ENCODE peak calls at places on chromosomes 2 and 18, in five cellular contexts. One of them, this sample, is unnamed.
A peak's percentile ranks its signal among the peaks of the same experiment; 100 is the strongest.

GRCh38 chr2:108626993-108627392 is 92.3 kb upstream of the RANBP2 start:
- DNase-seq in neural progenitor cell: no peak
- DNase-seq in body of pancreas: no peak
- DNase-seq in left ventricle myocardium inferior: no peak
- DNase-seq in CD8-positive, alpha-beta T cell: no peak
- DNase-seq in this sample: no peak

GRCh38 chr2:164782323-164782722 is 59.3 kb downstream of the COBLL1 start:
- DNase-seq in left ventricle myocardium inferior: no peak
- DNase-seq in body of pancreas: peak; percentile 21
- DNase-seq in neural progenitor cell: no peak
- DNase-seq in CD8-positive, alpha-beta T cell: no peak
- DNase-seq in this sample: no peak

GRCh38 chr2:202669841-202670240 is 35.1 kb downstream of the FAM117B start:
- DNase-seq in CD8-positive, alpha-beta T cell: no peak
- DNase-seq in body of pancreas: no peak
- DNase-seq in left ventricle myocardium inferior: no peak
- DNase-seq in neural progenitor cell: no peak
- DNase-seq in this sample: no peak

GRCh38 chr2:25161055-25161781 is 7.2 kb downstream of the POMC start:
- DNase-seq in body of pancreas: peak; percentile 61
- DNase-seq in left ventricle myocardium inferior: peak; percentile 76
- DNase-seq in CD8-positive, alpha-beta T cell: peak; percentile 57
- DNase-seq in neural progenitor cell: no peak
- DNase-seq in this sample: no peak

GRCh38 chr2:174606336-174606735 is 8.7 kb upstream of the WIPF1 start:
- DNase-seq in left ventricle myocardium inferior: no peak
- DNase-seq in neural progenitor cell: no peak
- DNase-seq in CD8-positive, alpha-beta T cell: peak; percentile 33
- DNase-seq in body of pancreas: peak; percentile 12
- DNase-seq in this sample: no peak

GRCh38 chr18:57372444-57372843 is 20.1 kb downstream of the ST8SIA3 start:
- DNase-seq in body of pancreas: no peak
- DNase-seq in neural progenitor cell: no peak
- DNase-seq in left ventricle myocardium inferior: no peak
- DNase-seq in CD8-positive, alpha-beta T cell: no peak
- DNase-seq in this sample: no peak

GRCh38 chr2:40281021-40281940 is 170.6 kb downstream of the SLC8A1 start:
- DNase-seq in neural progenitor cell: no peak
- DNase-seq in left ventricle myocardium inferior: no peak
- DNase-seq in body of pancreas: no peak
- DNase-seq in CD8-positive, alpha-beta T cell: no peak
- DNase-seq in this sample: no peak

GRCh38 chr2:40507429-40507828 is 55.5 kb upstream of the SLC8A1 start:
- DNase-seq in neural progenitor cell: no peak
- DNase-seq in left ventricle myocardium inferior: no peak
- DNase-seq in body of pancreas: no peak
- DNase-seq in CD8-positive, alpha-beta T cell: no peak
- DNase-seq in this sample: no peak

GRCh38 chr2:229071292-229071976 is 199.7 kb downstream of the PID1 start:
- DNase-seq in body of pancreas: no peak
- DNase-seq in CD8-positive, alpha-beta T cell: no peak
- DNase-seq in left ventricle myocardium inferior: peak; percentile 25
- DNase-seq in neural progenitor cell: no peak
- DNase-seq in this sample: no peak

GRCh38 chr2:151344906-151345305 is 12.5 kb upstream of the TNFAIP6 start:
- DNase-seq in body of pancreas: no peak
- DNase-seq in neural progenitor cell: no peak
- DNase-seq in left ventricle myocardium inferior: no peak
- DNase-seq in CD8-positive, alpha-beta T cell: no peak
- DNase-seq in this sample: peak; percentile 11

GRCh38 chr2:66874411-66874810 is 439.5 kb downstream of the MEIS1 start:
- DNase-seq in body of pancreas: no peak
- DNase-seq in CD8-positive, alpha-beta T cell: no peak
- DNase-seq in left ventricle myocardium inferior: no peak
- DNase-seq in neural progenitor cell: no peak
- DNase-seq in this sample: no peak

GRCh38 chr2:238466242-238466598 is 39.5 kb downstream of the ASB1 start:
- DNase-seq in CD8-positive, alpha-beta T cell: no peak
- DNase-seq in neural progenitor cell: no peak
- DNase-seq in body of pancreas: no peak
- DNase-seq in left ventricle myocardium inferior: no peak
- DNase-seq in this sample: no peak

GRCh38 chr2:17818235-17818634 is 2.0 kb downstream of the MSGN1 start:
- DNase-seq in left ventricle myocardium inferior: no peak
- DNase-seq in neural progenitor cell: no peak
- DNase-seq in CD8-positive, alpha-beta T cell: no peak
- DNase-seq in body of pancreas: no peak
- DNase-seq in this sample: no peak

GRCh38 chr18:61742555-61743429 is 150.0 kb downstream of the RNF152 start:
- DNase-seq in CD8-positive, alpha-beta T cell: no peak
- DNase-seq in neural progenitor cell: no peak
- DNase-seq in left ventricle myocardium inferior: peak; percentile 74
- DNase-seq in body of pancreas: peak; percentile 48
- DNase-seq in this sample: no peak

GRCh38 chr2:223943135-223943534 is 2.0 kb downstream of the WDFY1 start:
- DNase-seq in neural progenitor cell: no peak
- DNase-seq in CD8-positive, alpha-beta T cell: no peak
- DNase-seq in body of pancreas: no peak
- DNase-seq in left ventricle myocardium inferior: no peak
- DNase-seq in this sample: no peak

GRCh38 chr18:3051718-3052410 is 38.9 kb upstream of the LPIN2 start:
- DNase-seq in body of pancreas: peak; percentile 81
- DNase-seq in CD8-positive, alpha-beta T cell: no peak
- DNase-seq in left ventricle myocardium inferior: no peak
- DNase-seq in neural progenitor cell: no peak
- DNase-seq in this sample: peak; percentile 71

GRCh38 chr2:170771049-170771937 is 1.1 kb downstream of the ERICH2 start:
- DNase-seq in neural progenitor cell: peak; percentile 81
- DNase-seq in body of pancreas: no peak
- DNase-seq in left ventricle myocardium inferior: no peak
- DNase-seq in CD8-positive, alpha-beta T cell: peak; percentile 23
- DNase-seq in this sample: no peak

DNA sequence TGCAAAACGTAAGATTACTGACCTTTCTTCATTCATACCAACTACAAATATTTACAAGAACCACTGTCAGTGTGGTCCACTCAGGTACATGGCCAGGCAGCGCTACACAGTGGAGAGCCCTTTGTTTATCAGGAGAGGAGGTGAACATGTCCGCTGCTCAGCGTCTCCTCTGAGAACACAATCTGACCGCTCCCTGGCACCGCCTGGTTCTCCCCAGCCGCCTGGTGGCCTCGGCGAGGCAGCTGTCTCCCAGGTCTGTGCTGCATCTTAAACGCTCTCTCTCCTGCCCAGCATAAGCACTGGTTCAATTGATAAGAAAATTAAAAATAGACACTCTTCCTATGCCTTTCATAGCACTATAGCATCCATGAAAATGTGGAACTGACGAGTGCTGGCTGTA is 146.8 kb upstream of the PXDN start:
- DNase-seq in left ventricle myocardium inferior: peak; percentile 50
- DNase-seq in neural progenitor cell: no peak
- DNase-seq in body of pancreas: no peak
- DNase-seq in CD8-positive, alpha-beta T cell: no peak
- DNase-seq in this sample: no peak
- H3K27me3 ChIP-seq in left ventricle myocardium inferior: peaks cover 20% of the 10 kb centered on the region
- H3K27me3 ChIP-seq in neural progenitor cell: peaks cover 25% of the 10 kb centered on the region
- H3K27me3 ChIP-seq in body of pancreas: no peaks in the 10 kb centered on the region
- H3K27me3 ChIP-seq in CD8-positive, alpha-beta T cell: no peaks in the 10 kb centered on the region
- H3K27me3 ChIP-seq in this sample: no peaks in the 10 kb centered on the region

DNA sequence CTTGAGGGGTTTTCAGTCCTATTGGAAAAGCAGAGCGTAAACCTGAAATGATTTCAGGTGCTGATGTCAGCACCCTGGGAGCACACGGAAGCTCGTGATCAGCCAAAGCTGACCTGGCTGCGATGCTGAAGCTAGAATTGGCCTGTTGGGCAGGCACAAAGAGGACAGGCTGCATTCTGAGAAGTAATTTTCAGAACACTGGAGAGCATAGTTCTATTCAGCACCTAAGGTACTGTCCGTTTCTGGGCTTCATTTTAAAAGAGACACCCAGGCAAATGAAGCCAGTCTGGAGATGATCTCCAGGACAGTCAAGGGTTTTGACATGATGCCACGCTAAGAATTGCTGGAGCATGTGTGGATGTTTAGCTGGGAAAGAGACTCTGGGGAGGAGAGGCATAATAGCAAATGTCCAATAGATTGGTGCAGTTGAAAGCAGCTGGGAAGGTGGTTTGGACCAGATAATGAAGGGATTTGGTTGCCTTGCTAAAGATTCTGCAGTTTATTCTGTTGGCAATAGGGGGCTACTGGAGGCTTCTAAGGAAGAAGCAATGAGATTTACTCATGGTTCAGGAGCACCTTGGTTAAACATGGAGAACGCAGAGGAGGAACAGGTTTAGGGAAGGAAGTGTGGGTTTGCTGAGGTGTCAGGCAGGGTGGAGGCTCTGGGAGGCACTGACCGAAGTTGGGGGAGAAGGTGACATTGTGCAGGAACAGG is 86.6 kb downstream of the ACOXL start:
- DNase-seq in body of pancreas: no peak
- DNase-seq in CD8-positive, alpha-beta T cell: no peak
- DNase-seq in neural progenitor cell: no peak
- DNase-seq in left ventricle myocardium inferior: no peak
- DNase-seq in this sample: no peak
- TF ChIP-seq CTCF in body of pancreas: no peak
- TF ChIP-seq CTCF in CD8-positive, alpha-beta T cell: no peak
- TF ChIP-seq CTCF in neural progenitor cell: peak; percentile 39
- TF ChIP-seq CTCF in left ventricle myocardium inferior: no peak
- TF ChIP-seq CTCF in this sample: peak; percentile 18

GRCh38 chr2:138565251-138565598 is 63.7 kb downstream of the SPOPL start:
- DNase-seq in neural progenitor cell: no peak
- DNase-seq in body of pancreas: no peak
- DNase-seq in left ventricle myocardium inferior: no peak
- DNase-seq in CD8-positive, alpha-beta T cell: no peak
- DNase-seq in this sample: no peak

GRCh38 chr2:138564586-138565250 is 63.1 kb downstream of the SPOPL start:
- DNase-seq in CD8-positive, alpha-beta T cell: no peak
- DNase-seq in left ventricle myocardium inferior: no peak
- DNase-seq in neural progenitor cell: no peak
- DNase-seq in body of pancreas: no peak
- DNase-seq in this sample: no peak

GRCh38 chr2:138554123-138554522 is 52.6 kb downstream of the SPOPL start:
- DNase-seq in CD8-positive, alpha-beta T cell: no peak
- DNase-seq in left ventricle myocardium inferior: no peak
- DNase-seq in neural progenitor cell: no peak
- DNase-seq in body of pancreas: no peak
- DNase-seq in this sample: no peak

GRCh38 chr2:138559648-138560047 is 58.1 kb downstream of the SPOPL start:
- DNase-seq in CD8-positive, alpha-beta T cell: no peak
- DNase-seq in left ventricle myocardium inferior: no peak
- DNase-seq in neural progenitor cell: no peak
- DNase-seq in body of pancreas: no peak
- DNase-seq in this sample: no peak
- H3K36me3 ChIP-seq in CD8-positive, alpha-beta T cell: no peaks in the 10 kb centered on the region
- H3K36me3 ChIP-seq in left ventricle myocardium inferior: peaks cover 48% of the 10 kb centered on the region
- H3K36me3 ChIP-seq in neural progenitor cell: peaks cover 13% of the 10 kb centered on the region
- H3K36me3 ChIP-seq in body of pancreas: peaks cover 4% of the 10 kb centered on the region
- H3K36me3 ChIP-seq in this sample: peaks cover 1% of the 10 kb centered on the region

DNA sequence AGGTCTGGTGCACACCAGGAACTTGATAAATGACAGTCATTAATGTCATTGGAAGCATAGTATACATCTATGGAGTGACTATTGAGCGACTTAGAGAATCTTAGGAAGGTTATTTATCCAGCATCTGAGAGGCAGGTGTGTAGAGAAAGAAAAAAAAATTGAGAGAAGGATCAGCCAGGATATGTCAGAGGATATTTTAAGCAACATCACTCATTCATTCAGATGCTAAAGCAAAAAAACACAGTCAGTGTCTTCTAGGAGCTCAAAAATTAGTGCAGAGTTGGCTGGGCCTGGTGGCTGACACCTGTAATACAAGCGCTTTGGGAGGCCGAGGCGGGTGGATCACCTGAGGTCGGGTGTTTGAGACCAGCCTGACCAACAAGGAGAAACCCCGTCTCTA is 23.4 kb downstream of the GYPC start:
- DNase-seq in CD8-positive, alpha-beta T cell: no peak
- DNase-seq in left ventricle myocardium inferior: no peak
- DNase-seq in neural progenitor cell: no peak
- DNase-seq in body of pancreas: no peak
- DNase-seq in this sample: no peak
- H3K27me3 ChIP-seq in CD8-positive, alpha-beta T cell: no peaks in the 10 kb centered on the region
- H3K27me3 ChIP-seq in left ventricle myocardium inferior: no peaks in the 10 kb centered on the region
- H3K27me3 ChIP-seq in neural progenitor cell: no peaks in the 10 kb centered on the region
- H3K27me3 ChIP-seq in body of pancreas: no peaks in the 10 kb centered on the region
- H3K27me3 ChIP-seq in this sample: no peaks in the 10 kb centered on the region

GRCh38 chr2:115165529-115166109 is 723.2 kb downstream of the DPP10 start:
- DNase-seq in body of pancreas: peak; percentile 64
- DNase-seq in left ventricle myocardium inferior: no peak
- DNase-seq in CD8-positive, alpha-beta T cell: no peak
- DNase-seq in neural progenitor cell: peak; percentile 61
- DNase-seq in this sample: no peak
- TF ChIP-seq CTCF in body of pancreas: peak; percentile 69
- TF ChIP-seq CTCF in left ventricle myocardium inferior: peak; percentile 54
- TF ChIP-seq CTCF in CD8-positive, alpha-beta T cell: no peak
- TF ChIP-seq CTCF in neural progenitor cell: peak; percentile 75
- TF ChIP-seq CTCF in this sample: peak; percentile 66

This sample was measured in Caco-2.